ENCODE peak calls at places on chromosomes 2 and 18, in eight cellular contexts. C is HCT116, K is body of pancreas, G is ascending aorta, O is colonic mucosa, A is astrocyte of the spinal cord, B is fibroblast of lung, D is testis. H is an unnamed sample.

GRCh38 chr18:50637961-50638622 is 78.2 kb downstream of the MAPK4 start:
- DNase-seq in C (no peak), K (no peak), G (no peak), O (no peak), A (no peak), B (no peak), D (no peak), H (no peak)

GRCh38 chr2:171315781-171316180 is 118.0 kb downstream of the METTL8 start:
- DNase-seq in C (no peak), K (no peak), G (no peak), O (no peak), A (no peak), B (no peak), D (no peak), H (no peak)

GRCh38 chr2:28624798-28625701 is 126.6 kb upstream of the PPP1CB start:
- DNase-seq in C (no peak), K (peak), G (peak), O (peak), A (peak), B (peak), D (peak), H (no peak)

GRCh38 chr18:26230497-26230896 is 4.3 kb downstream of the TAF4B start:
- DNase-seq in C (no peak), K (no peak), G (no peak), O (no peak), A (no peak), B (no peak), D (no peak), H (no peak)

GRCh38 chr2:218180728-218181127 is 14.0 kb upstream of the CXCR1 start:
- DNase-seq in C (no peak), K (no peak), G (no peak), O (peak), A (no peak), B (no peak), D (no peak), H (no peak)

GRCh38 chr2:122238006-122238559 is 482.6 kb downstream of the TSN start:
- DNase-seq in C (no peak), K (no peak), G (no peak), O (no peak), A (no peak), B (no peak), D (no peak), H (no peak)

GRCh38 chr18:45775241-45775676 is 50.2 kb upstream of the SIGLEC15 start:
- DNase-seq in C (peak), K (peak), G (no peak), O (peak), A (peak), B (peak), D (peak), H (peak)

GRCh38 chr2:141968377-141968920 is 162.4 kb downstream of the LRP1B start:
- DNase-seq in C (no peak), K (no peak), G (no peak), O (no peak), A (peak), B (peak), D (no peak), H (no peak)

GRCh38 chr2:101753720-101754490 is 56.4 kb downstream of the MAP4K4 start:
- DNase-seq in C (no peak), K (no peak), G (no peak), O (no peak), A (no peak), B (no peak), D (no peak), H (no peak)

GRCh38 chr2:43218550-43219382 is 7.6 kb downstream of the ZFP36L2 start:
- DNase-seq in C (no peak), K (peak), G (no peak), O (peak), A (peak), B (peak), D (peak), H (peak)
- TF ChIP-seq CTCF in C (no peak), K (peak), G (no peak), O (no peak), A (no peak), B (no peak), D (no peak), H (no peak)

DNA sequence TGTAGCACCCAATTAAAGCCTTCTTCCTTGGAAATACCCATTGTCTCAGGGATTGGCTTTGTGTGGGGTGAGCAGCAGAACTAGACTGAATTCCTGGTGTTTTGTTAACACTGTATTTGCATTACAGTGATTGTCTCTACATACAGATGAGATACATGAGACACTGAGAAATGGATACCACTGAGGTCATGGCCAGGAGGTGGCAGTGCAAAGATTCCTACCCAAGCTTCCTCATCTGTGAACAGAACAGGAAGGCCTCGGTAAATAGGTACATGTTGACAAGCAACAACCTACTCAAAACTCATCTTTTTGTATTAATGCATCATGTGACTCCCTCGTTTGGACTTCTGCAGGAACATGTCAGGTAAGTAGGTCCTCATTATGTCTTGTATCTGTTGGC is 445.8 kb upstream of the RGPD4 start:
- DNase-seq in C (no peak), K (no peak), G (no peak), O (no peak), A (no peak), B (no peak), D (no peak), H (no peak)
- TF ChIP-seq CTCF in C (no peak), K (no peak), G (no peak), O (no peak), A (no peak), B (no peak), D (no peak), H (no peak)

DNA sequence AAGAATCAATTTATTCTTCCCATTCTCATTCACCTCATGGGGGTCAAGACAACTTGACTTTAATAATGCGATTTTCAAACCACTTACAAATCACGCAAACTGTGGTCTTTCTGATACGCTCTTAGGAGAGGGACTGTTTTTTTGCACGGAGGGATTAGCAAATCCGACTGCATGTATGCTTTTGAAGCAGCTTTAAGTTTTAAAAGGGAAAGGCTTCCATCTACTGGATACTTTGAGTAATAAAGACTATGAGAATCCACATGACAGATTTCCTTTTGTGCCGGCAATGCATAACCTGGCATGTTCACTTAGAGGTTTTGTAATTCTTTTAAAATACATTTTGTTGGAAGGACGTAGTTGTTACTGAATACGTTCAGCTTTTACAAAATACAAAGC is 322.9 kb upstream of the KCNJ3 start:
- DNase-seq in C (peak), K (no peak), G (no peak), O (no peak), A (peak), B (peak), D (no peak), H (no peak)
- TF ChIP-seq CTCF in C (peak), K (peak), G (peak), O (no peak), A (no peak), B (peak), D (no peak), H (peak)

GRCh38 chr18:34225218-34225553 is 473 bp upstream of the NOL4 start:
- DNase-seq in C (no peak), K (no peak), G (no peak), O (no peak), A (no peak), B (no peak), D (no peak), H (no peak)
- TF ChIP-seq CTCF in C (no peak), K (no peak), G (no peak), O (no peak), A (no peak), B (no peak), D (no peak), H (no peak)

GRCh38 chr2:16813593-16813992 is 148.0 kb upstream of the CYRIA start:
- DNase-seq in C (no peak), K (no peak), G (no peak), O (no peak), A (no peak), B (no peak), D (no peak), H (no peak)
- TF ChIP-seq CTCF in C (no peak), K (no peak), G (no peak), O (no peak), A (no peak), B (no peak), D (no peak), H (no peak)

DNA sequence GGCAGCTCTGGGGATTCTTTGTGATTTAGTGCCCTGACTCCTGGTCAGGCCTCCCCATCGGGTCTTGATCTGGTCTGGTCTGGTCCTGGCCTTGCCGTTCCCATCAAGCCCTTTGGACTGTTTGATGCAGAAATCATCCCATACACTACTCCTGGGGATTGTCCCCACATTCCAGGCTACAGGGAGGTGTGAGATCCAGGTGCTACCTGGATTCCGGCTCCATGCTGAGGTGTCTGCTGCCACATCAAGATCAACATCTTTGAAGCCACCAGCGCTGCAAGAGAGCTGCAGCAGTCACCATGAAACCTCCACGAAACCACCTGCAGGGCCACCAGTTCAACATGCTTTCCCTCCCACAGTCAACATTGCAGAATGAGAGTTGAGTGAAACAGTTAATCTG is 131.1 kb downstream of the SH3BP4 start:
- DNase-seq in C (no peak), K (no peak), G (no peak), O (no peak), A (no peak), B (no peak), D (no peak), H (no peak)
- TF ChIP-seq CTCF in C (no peak), K (no peak), G (no peak), O (no peak), A (no peak), B (no peak), D (no peak), H (no peak)

DNA sequence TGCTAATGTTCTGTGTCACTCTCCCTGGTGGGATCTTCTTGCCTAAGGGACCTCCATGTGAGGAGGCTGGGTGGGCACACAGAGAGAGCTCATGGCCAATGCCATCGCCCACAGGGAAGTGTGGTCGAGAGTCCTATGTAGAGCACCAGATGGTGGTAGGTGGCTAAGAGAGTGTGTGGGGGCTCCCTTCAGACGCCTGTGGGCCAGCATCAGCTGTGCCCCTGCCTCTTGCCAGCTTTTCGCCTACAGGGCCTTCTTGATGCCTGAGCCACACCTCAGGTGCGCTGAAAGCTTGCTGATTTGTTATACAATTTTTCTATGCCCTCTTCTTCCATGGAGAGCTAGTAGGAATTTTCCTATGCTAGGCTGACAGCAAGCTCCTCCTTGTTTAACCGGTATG is 38.3 kb downstream of the LRRTM1 start:
- DNase-seq in C (no peak), K (no peak), G (no peak), O (no peak), A (no peak), B (no peak), D (no peak), H (no peak)
- TF ChIP-seq CTCF in C (no peak), K (no peak), G (no peak), O (no peak), A (no peak), B (no peak), D (no peak), H (no peak)

GRCh38 chr2:154689158-154689557 is 9.3 kb upstream of the KCNJ3 start:
- DNase-seq in C (no peak), K (no peak), G (no peak), O (no peak), A (no peak), B (no peak), D (no peak), H (no peak)

GRCh38 chr2:154681741-154682140 is 16.8 kb upstream of the KCNJ3 start:
- DNase-seq in C (no peak), K (no peak), G (no peak), O (no peak), A (no peak), B (no peak), D (no peak), H (no peak)

GRCh38 chr2:154688373-154688772 is 10.1 kb upstream of the KCNJ3 start:
- DNase-seq in C (no peak), K (no peak), G (no peak), O (no peak), A (no peak), B (no peak), D (no peak), H (no peak)

GRCh38 chr2:154686162-154686561 is 12.3 kb upstream of the KCNJ3 start:
- DNase-seq in C (no peak), K (no peak), G (no peak), O (no peak), A (no peak), B (no peak), D (no peak), H (no peak)
- TF ChIP-seq CTCF in C (peak), K (no peak), G (no peak), O (no peak), A (no peak), B (no peak), D (no peak), H (no peak)

H was measured in endothelial cell.